ENCODE peak calls at places on chromosome 15, in ten cellular contexts. O, R, E, M, X, D, J, V, G and W are unnamed samples.

GRCh38 chr15:84944311-84944710 is 37.3 kb upstream of the PDE8A start:
- DNase-seq in O (no peak), R (no peak), E (no peak), M (no peak), X (no peak), D (no peak), J (no peak), V (no peak), G (peak), W (no peak)

GRCh38 chr15:96385195-96385594 is 54.7 kb downstream of the NR2F2 start:
- DNase-seq in O (no peak), R (no peak), E (no peak), M (no peak), X (no peak), D (no peak), J (no peak), V (no peak), G (no peak), W (no peak)

GRCh38 chr15:63601026-63601726 is 4.0 kb downstream of the FBXL22 start:
- DNase-seq in O (no peak), R (no peak), E (peak), M (no peak), X (peak), D (peak), J (no peak), V (peak), G (peak), W (peak)

GRCh38 chr15:72521682-72522081 is 47.6 kb downstream of the ARIH1 start:
- DNase-seq in O (no peak), R (no peak), E (no peak), M (no peak), X (no peak), D (no peak), J (no peak), V (no peak), G (no peak), W (no peak)

GRCh38 chr15:81315452-81316203 is 8.3 kb downstream of the STARD5 start:
- DNase-seq in O (no peak), R (no peak), E (no peak), M (no peak), X (no peak), D (no peak), J (no peak), V (no peak), G (no peak), W (no peak)

GRCh38 chr15:58520936-58521292 is 89.1 kb downstream of the LIPC start:
- DNase-seq in O (no peak), R (no peak), E (no peak), M (no peak), X (no peak), D (no peak), J (no peak), V (no peak), G (no peak), W (no peak)

GRCh38 chr15:59170295-59170881 is 36.3 kb upstream of the LDHAL6B start:
- DNase-seq in O (peak), R (no peak), E (no peak), M (peak), X (peak), D (no peak), J (peak), V (no peak), G (no peak), W (peak)

GRCh38 chr15:90743407-90743806 is 26.3 kb downstream of the BLM start:
- DNase-seq in O (no peak), R (no peak), E (no peak), M (no peak), X (no peak), D (no peak), J (no peak), V (no peak), G (no peak), W (no peak)

GRCh38 chr15:91966181-91966552 is 112.7 kb downstream of the SLCO3A1 start:
- DNase-seq in O (no peak), R (no peak), E (no peak), M (no peak), X (no peak), D (no peak), J (no peak), V (no peak), G (no peak), W (no peak)

GRCh38 chr15:91970142-91970541 is 116.6 kb downstream of the SLCO3A1 start:
- DNase-seq in O (no peak), R (no peak), E (no peak), M (no peak), X (peak), D (no peak), J (no peak), V (no peak), G (no peak), W (no peak)

GRCh38 chr15:91965501-91966180 is 112.1 kb downstream of the SLCO3A1 start:
- DNase-seq in O (no peak), R (no peak), E (no peak), M (peak), X (no peak), D (no peak), J (peak), V (no peak), G (no peak), W (no peak)

GRCh38 chr15:91967935-91968605 is 114.6 kb downstream of the SLCO3A1 start:
- DNase-seq in O (no peak), R (no peak), E (no peak), M (no peak), X (no peak), D (no peak), J (no peak), V (no peak), G (no peak), W (no peak)

GRCh38 chr15:91968610-91969009 is 115.1 kb downstream of the SLCO3A1 start:
- DNase-seq in O (peak), R (no peak), E (no peak), M (no peak), X (no peak), D (no peak), J (no peak), V (no peak), G (no peak), W (no peak)
- TF ChIP-seq CTCF in O (peak), R (no peak), E (no peak), M (peak), X (no peak), D (no peak), J (no peak), V (peak), G (no peak), W (peak)

DNA sequence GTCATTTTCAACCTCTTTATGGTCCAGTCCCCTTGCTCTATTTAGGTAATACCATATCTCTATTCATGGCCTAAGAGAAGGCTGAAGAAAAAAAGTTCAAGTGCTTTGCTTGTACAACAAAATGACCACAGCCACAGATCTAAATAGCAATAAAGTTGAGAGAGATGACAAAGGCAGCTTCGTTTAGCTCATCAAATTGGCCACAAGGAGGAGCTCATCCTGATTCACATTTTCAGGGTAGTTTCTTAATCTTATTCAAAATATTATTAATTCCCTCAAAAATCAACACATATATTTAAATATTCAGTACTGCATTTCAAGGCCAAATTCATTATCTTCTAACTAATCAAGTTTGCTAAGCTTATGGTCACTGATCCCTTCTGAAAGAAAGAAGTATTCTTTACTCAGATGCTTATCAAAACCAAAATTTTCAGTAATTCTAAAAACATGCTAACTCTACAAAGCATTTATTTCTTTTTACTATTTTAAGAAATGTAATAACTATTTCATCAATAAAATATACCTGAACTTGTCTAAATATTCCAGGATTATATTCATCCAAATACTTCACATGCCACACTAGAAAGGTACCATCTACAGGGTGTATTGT is 85.5 kb downstream of the DMXL2 start:
- DNase-seq in O (no peak), R (no peak), E (no peak), M (no peak), X (no peak), D (no peak), J (no peak), V (no peak), G (peak), W (peak)
- TF ChIP-seq CTCF in O (peak), R (peak), E (peak), M (peak), X (peak), D (peak), J (no peak), V (peak), G (peak), W (peak)

DNA sequence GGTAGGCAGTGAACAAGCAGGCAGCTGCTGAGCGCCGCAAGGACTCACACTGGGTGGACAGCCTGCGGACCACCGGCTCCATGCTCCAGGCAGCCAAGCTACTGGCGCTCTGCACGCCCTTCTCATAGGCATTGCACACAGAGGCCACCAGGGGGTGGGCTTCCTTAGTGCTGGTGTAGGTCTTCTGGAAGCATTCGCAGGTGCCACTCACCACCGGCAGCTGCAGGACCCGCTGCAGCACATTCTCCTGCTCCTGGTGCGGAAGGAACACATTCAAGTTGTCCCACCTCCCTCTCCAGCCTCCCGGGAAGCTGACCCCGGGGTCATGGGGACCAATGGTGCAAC is 6.0 kb downstream of the PLIN1 start:
- DNase-seq in O (peak), R (no peak), E (peak), M (no peak), X (no peak), D (no peak), J (no peak), V (peak), G (peak), W (peak)
- TF ChIP-seq CTCF in O (peak), R (peak), E (peak), M (peak), X (no peak), D (peak), J (no peak), V (peak), G (peak), W (peak)

GRCh38 chr15:79425591-79426295 is 6.4 kb upstream of the MINAR1 start:
- DNase-seq in O (no peak), R (no peak), E (no peak), M (no peak), X (no peak), D (peak), J (no peak), V (no peak), G (no peak), W (no peak)

GRCh38 chr15:79432345-79433311 is 492 bp downstream of the MINAR1 start:
- DNase-seq in O (peak), R (no peak), E (peak), M (no peak), X (no peak), D (peak), J (no peak), V (peak), G (no peak), W (no peak)

GRCh38 chr15:79431636-79432344 is at the start of gene MINAR1:
- DNase-seq in O (peak), R (no peak), E (peak), M (no peak), X (no peak), D (peak), J (no peak), V (peak), G (peak), W (peak)

GRCh38 chr15:79430901-79431635 is 1.1 kb upstream of the MINAR1 start:
- DNase-seq in O (no peak), R (no peak), E (peak), M (no peak), X (no peak), D (peak), J (no peak), V (no peak), G (peak), W (no peak)

GRCh38 chr15:79427781-79428598 is 4.1 kb upstream of the MINAR1 start:
- DNase-seq in O (no peak), R (no peak), E (no peak), M (no peak), X (no peak), D (peak), J (no peak), V (no peak), G (no peak), W (no peak)
- TF ChIP-seq CTCF in O (no peak), R (no peak), E (no peak), M (no peak), X (no peak), D (no peak), J (no peak), V (no peak), G (no peak), W (no peak)

DNA sequence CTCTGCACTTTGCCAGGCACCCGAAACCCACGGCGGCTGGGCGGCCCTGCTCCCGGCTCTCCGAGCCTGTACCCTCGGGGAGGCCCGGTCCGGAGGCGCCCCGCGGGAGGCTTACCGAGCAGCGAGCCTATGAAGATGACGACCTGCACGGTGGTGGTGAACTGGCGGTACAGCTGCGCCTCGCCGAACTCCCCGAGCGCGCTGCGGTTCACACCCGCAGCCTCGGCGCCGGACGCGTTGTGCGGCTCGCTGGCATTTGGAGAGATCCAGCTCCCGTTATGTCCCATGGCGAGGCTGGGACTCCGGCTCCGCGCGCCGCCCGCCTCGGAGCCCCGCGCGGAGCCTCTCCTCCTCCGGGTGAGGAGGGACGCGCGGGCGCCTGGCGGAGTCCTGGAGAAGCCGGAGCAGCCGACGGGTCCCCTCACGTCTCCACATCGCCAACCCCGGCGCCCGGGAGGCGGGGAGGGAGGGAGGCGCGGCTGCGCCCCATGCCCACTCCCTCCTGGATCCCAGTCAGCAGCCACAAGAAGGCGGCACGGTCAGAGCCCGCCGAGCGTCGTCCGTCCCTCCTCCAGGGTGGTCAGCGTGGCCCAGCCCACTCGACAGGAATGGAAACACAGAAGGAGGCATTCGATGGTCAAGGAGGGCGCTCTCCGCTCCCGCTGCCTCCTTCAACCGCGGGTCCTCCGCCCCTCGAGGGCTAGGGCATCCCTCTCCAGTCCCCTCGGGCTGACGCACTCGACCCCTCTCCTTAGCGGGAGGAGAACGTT is at the start of gene GPR176:
- DNase-seq in O (peak), R (peak), E (peak), M (peak), X (peak), D (no peak), J (peak), V (peak), G (peak), W (peak)
- TF ChIP-seq CTCF in O (no peak), R (no peak), E (no peak), M (peak), X (no peak), D (no peak), J (no peak), V (no peak), G (peak), W (no peak)

DNA sequence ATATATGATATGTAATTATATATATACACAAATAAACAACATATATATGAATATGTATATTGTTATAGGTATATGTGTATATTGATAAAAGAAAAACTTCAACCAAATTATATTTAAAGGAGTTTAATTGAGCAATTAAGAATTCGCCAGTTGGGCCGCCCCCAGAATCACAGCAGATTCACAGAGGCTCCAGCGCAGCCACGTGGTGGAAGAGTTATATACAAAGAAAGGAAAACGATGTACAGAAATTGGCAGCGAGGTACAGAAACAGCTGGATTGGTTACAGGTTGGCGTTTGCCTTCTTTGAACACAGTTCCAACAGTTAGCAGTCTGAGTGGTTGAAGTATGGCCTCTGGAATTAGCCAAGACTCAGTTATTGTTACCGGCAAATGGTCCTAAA is 137.3 kb upstream of the SLC24A5 start:
- DNase-seq in O (no peak), R (no peak), E (no peak), M (no peak), X (no peak), D (no peak), J (no peak), V (no peak), G (no peak), W (no peak)
- TF ChIP-seq CTCF in O (peak), R (no peak), E (no peak), M (no peak), X (no peak), D (no peak), J (no peak), V (no peak), G (no peak), W (no peak)

GRCh38 chr15:75328493-75329314 is 7.2 kb upstream of the COMMD4 start:
- DNase-seq in O (no peak), R (no peak), E (no peak), M (no peak), X (no peak), D (no peak), J (no peak), V (no peak), G (no peak), W (no peak)
- TF ChIP-seq CTCF in O (no peak), R (no peak), E (no peak), M (no peak), X (no peak), D (no peak), J (no peak), V (no peak), G (no peak), W (no peak)

DNA sequence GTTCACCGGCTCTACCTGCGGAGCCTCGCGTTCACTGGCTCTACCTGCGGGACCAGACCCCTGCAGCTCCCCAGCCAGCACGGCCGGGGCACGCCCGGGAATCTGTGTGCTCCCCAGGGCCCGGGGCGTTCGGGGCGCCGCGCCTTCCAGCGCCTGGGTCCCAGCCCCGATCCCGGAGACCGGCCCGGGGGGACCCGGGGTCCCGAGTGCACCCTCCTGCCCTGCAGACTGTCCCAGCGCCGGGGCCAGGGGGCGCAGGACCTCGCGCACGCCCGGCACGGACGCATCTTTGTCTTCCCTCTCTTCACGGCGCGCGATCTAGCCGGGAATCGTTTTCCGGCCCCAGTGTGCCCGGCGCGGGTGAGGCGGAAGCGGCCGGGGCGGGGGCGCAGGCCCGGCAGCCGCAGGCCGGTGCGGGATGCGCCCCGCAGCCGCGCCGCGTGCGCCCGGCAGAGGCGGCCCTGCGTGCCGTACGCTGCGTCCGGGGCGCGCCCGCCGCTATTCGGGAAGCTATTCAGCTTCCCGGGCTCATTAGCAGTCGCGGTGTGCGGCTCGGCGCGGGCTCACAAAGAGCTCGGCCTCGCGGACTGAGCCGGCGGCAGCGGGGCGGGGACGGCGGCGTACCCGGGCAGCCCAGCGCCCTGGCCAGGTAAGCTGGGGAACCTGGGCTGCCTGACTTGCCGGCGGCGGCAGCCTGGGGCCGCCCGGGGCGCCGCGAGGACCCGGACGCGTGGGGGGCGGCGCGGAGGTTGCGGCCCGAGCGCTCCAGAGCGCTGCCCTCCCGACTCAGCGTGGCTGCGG is at the start of gene APBA2:
- DNase-seq in O (peak), R (no peak), E (peak), M (no peak), X (no peak), D (no peak), J (no peak), V (peak), G (peak), W (peak)
- TF ChIP-seq CTCF in O (peak), R (no peak), E (no peak), M (no peak), X (no peak), D (no peak), J (no peak), V (peak), G (peak), W (no peak)